ENCODE peak calls at places on chromosomes 3 and 15, in nine cellular contexts. One of them, this sample, is unnamed. For H4K20me1, the result is how much of the 10 kb centered on the place peaks cover.

GRCh38 chr3:124599779-124600693 is 130.2 kb upstream of the UMPS start:
- DNase-seq in astrocyte: peak
- DNase-seq in H9: no peak
- DNase-seq in HCT116: peak
- DNase-seq in mammary epithelial cell: peak
- DNase-seq in fibroblast of lung: peak
- DNase-seq in neural progenitor cell: no peak
- DNase-seq in PC-3: peak
- DNase-seq in K562: no peak
- DNase-seq in this sample: no peak

GRCh38 chr15:67512140-67512539 is 8.8 kb upstream of the C15orf61 start:
- DNase-seq in astrocyte: no peak
- DNase-seq in H9: no peak
- DNase-seq in HCT116: no peak
- DNase-seq in mammary epithelial cell: no peak
- DNase-seq in fibroblast of lung: no peak
- DNase-seq in neural progenitor cell: no peak
- DNase-seq in PC-3: no peak
- DNase-seq in K562: no peak
- DNase-seq in this sample: no peak

GRCh38 chr3:29465836-29466235 is 185.0 kb downstream of the RBMS3 start:
- DNase-seq in astrocyte: peak
- DNase-seq in H9: no peak
- DNase-seq in HCT116: no peak
- DNase-seq in mammary epithelial cell: peak
- DNase-seq in fibroblast of lung: peak
- DNase-seq in neural progenitor cell: no peak
- DNase-seq in PC-3: no peak
- DNase-seq in K562: no peak
- DNase-seq in this sample: no peak

GRCh38 chr15:51076898-51077564 is 17.7 kb downstream of the TNFAIP8L3 start:
- DNase-seq in astrocyte: peak
- DNase-seq in H9: peak
- DNase-seq in HCT116: no peak
- DNase-seq in mammary epithelial cell: no peak
- DNase-seq in fibroblast of lung: peak
- DNase-seq in neural progenitor cell: no peak
- DNase-seq in PC-3: no peak
- DNase-seq in K562: no peak
- DNase-seq in this sample: no peak

GRCh38 chr3:99532246-99532645 is 106.1 kb upstream of the COL8A1 start:
- DNase-seq in astrocyte: peak
- DNase-seq in H9: peak
- DNase-seq in HCT116: peak
- DNase-seq in mammary epithelial cell: peak
- DNase-seq in fibroblast of lung: peak
- DNase-seq in neural progenitor cell: peak
- DNase-seq in PC-3: peak
- DNase-seq in K562: peak
- DNase-seq in this sample: peak

GRCh38 chr15:93141373-93141790 is 52.4 kb upstream of the RGMA start:
- DNase-seq in astrocyte: no peak
- DNase-seq in H9: no peak
- DNase-seq in HCT116: no peak
- DNase-seq in mammary epithelial cell: no peak
- DNase-seq in fibroblast of lung: no peak
- DNase-seq in neural progenitor cell: no peak
- DNase-seq in PC-3: no peak
- DNase-seq in K562: no peak
- DNase-seq in this sample: peak

GRCh38 chr15:76127880-76128279 is 68.1 kb downstream of the TMEM266 start:
- DNase-seq in astrocyte: no peak
- DNase-seq in H9: no peak
- DNase-seq in HCT116: no peak
- DNase-seq in mammary epithelial cell: no peak
- DNase-seq in fibroblast of lung: no peak
- DNase-seq in neural progenitor cell: no peak
- DNase-seq in PC-3: no peak
- DNase-seq in K562: no peak
- DNase-seq in this sample: no peak

GRCh38 chr15:66484539-66485112 is 12.9 kb downstream of the SNAPC5 start:
- DNase-seq in astrocyte: no peak
- DNase-seq in H9: no peak
- DNase-seq in HCT116: no peak
- DNase-seq in mammary epithelial cell: no peak
- DNase-seq in fibroblast of lung: no peak
- DNase-seq in neural progenitor cell: no peak
- DNase-seq in PC-3: no peak
- DNase-seq in K562: no peak
- DNase-seq in this sample: no peak

GRCh38 chr15:51121118-51121517 is 26.4 kb upstream of the TNFAIP8L3 start:
- DNase-seq in astrocyte: peak
- DNase-seq in H9: no peak
- DNase-seq in HCT116: peak
- DNase-seq in mammary epithelial cell: peak
- DNase-seq in fibroblast of lung: peak
- DNase-seq in neural progenitor cell: peak
- DNase-seq in PC-3: peak
- DNase-seq in K562: peak
- DNase-seq in this sample: no peak

GRCh38 chr3:142888484-142889262 is at the start of gene PCOLCE2:
- DNase-seq in astrocyte: peak
- DNase-seq in H9: peak
- DNase-seq in HCT116: peak
- DNase-seq in mammary epithelial cell: peak
- DNase-seq in fibroblast of lung: no peak
- DNase-seq in neural progenitor cell: peak
- DNase-seq in PC-3: peak
- DNase-seq in K562: peak
- DNase-seq in this sample: no peak

GRCh38 chr3:34570916-34571705 is 772.7 kb downstream of the PDCD6IP start:
- DNase-seq in astrocyte: no peak
- DNase-seq in H9: no peak
- DNase-seq in HCT116: no peak
- DNase-seq in mammary epithelial cell: no peak
- DNase-seq in fibroblast of lung: no peak
- DNase-seq in neural progenitor cell: no peak
- DNase-seq in PC-3: no peak
- DNase-seq in K562: no peak
- DNase-seq in this sample: no peak

GRCh38 chr3:160661660-160662059 is 15.3 kb upstream of the ARL14 start:
- DNase-seq in astrocyte: peak
- DNase-seq in H9: no peak
- DNase-seq in HCT116: no peak
- DNase-seq in mammary epithelial cell: no peak
- DNase-seq in fibroblast of lung: no peak
- DNase-seq in neural progenitor cell: peak
- DNase-seq in PC-3: peak
- DNase-seq in K562: no peak
- DNase-seq in this sample: peak

GRCh38 chr3:111829023-111829422 is 30.0 kb upstream of the PHLDB2 start:
- DNase-seq in astrocyte: peak
- DNase-seq in H9: no peak
- DNase-seq in HCT116: no peak
- DNase-seq in mammary epithelial cell: no peak
- DNase-seq in fibroblast of lung: no peak
- DNase-seq in neural progenitor cell: no peak
- DNase-seq in PC-3: no peak
- DNase-seq in K562: no peak
- DNase-seq in this sample: no peak

GRCh38 chr3:5809811-5810210 is 622.3 kb downstream of the EDEM1 start:
- DNase-seq in astrocyte: no peak
- DNase-seq in H9: no peak
- DNase-seq in HCT116: no peak
- DNase-seq in mammary epithelial cell: no peak
- DNase-seq in fibroblast of lung: no peak
- DNase-seq in neural progenitor cell: no peak
- DNase-seq in PC-3: no peak
- DNase-seq in K562: no peak
- DNase-seq in this sample: no peak

GRCh38 chr3:148042663-148043445 is 633.7 kb downstream of the ZIC1 start:
- DNase-seq in astrocyte: peak
- DNase-seq in H9: no peak
- DNase-seq in HCT116: no peak
- DNase-seq in mammary epithelial cell: no peak
- DNase-seq in fibroblast of lung: peak
- DNase-seq in neural progenitor cell: no peak
- DNase-seq in PC-3: peak
- DNase-seq in K562: no peak
- DNase-seq in this sample: no peak

DNA sequence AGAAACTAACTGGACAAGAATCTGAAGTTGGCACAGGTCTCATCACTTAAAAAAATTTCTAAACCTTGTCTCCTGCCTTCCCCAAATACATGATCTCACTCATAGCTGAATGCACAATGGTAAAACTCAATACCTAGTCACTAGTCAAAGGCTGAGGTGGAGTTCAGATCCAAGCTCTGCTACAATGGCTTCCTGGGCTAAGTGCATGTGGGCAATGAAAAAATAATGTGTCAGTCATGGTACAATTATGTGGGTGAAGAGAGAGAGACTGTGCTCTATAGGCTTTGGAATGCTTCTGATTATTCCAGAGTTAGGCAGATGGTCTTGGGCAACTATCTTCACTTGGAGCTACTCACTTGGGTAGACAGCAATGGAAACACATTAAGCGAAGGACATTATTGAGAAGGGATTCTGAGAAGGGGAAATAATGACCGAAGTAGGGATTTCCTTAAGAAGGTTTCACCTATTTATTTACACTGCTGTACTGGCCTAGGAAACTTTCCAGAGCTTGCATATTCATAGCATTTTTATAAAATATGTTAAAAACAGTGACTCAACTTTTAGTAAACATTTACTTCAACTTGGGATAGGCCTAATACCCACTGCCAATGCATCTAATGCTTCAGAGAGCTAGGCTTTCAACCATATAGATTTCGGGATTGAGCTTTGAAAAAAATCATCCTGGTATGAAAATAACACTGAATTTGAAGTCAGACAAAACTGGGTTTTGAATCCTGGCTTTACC is 58.7 kb upstream of the PLXND1 start:
- DNase-seq in astrocyte: peak
- DNase-seq in H9: no peak
- DNase-seq in HCT116: no peak
- DNase-seq in mammary epithelial cell: peak
- DNase-seq in fibroblast of lung: peak
- DNase-seq in neural progenitor cell: no peak
- DNase-seq in PC-3: peak
- DNase-seq in K562: no peak
- DNase-seq in this sample: no peak
- H3K9ac ChIP-seq in astrocyte: no peak
- H3K9ac ChIP-seq in H9: no peak
- H3K9ac ChIP-seq in HCT116: peak
- H3K9ac ChIP-seq in mammary epithelial cell: no peak
- H3K9ac ChIP-seq in fibroblast of lung: no peak
- H3K9ac ChIP-seq in neural progenitor cell: no peak
- H3K9ac ChIP-seq in PC-3: peak
- H3K9ac ChIP-seq in K562: no peak
- H3K9ac ChIP-seq in this sample: no peak

DNA sequence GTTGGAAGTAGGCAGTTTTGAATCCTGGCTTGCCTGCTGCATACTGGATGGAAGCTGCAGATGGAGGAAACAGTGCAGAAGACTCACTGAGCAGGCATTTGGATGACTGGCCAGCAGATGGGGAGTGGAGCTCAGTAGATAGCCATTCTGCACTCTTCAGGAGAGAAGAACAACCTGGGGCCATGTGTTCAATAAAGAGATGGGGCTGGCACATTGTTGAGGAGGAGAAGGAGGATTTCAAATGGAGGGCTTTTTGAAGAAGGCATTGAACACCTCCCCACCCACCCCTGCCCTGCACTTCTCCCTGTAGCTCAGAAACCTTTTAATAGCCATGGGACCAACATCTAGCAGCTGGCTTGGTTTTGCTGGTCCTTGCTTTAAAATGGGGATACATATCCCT is 109.8 kb downstream of the CACNA1D start:
- DNase-seq in astrocyte: no peak
- DNase-seq in H9: no peak
- DNase-seq in HCT116: no peak
- DNase-seq in mammary epithelial cell: no peak
- DNase-seq in fibroblast of lung: no peak
- DNase-seq in neural progenitor cell: no peak
- DNase-seq in PC-3: no peak
- DNase-seq in K562: no peak
- DNase-seq in this sample: no peak
- TF ChIP-seq CTCF in astrocyte: no peak
- TF ChIP-seq CTCF in H9: no peak
- TF ChIP-seq CTCF in HCT116: no peak
- TF ChIP-seq CTCF in mammary epithelial cell: peak
- TF ChIP-seq CTCF in fibroblast of lung: no peak
- TF ChIP-seq CTCF in neural progenitor cell: no peak
- TF ChIP-seq CTCF in PC-3: no peak
- TF ChIP-seq CTCF in K562: no peak
- TF ChIP-seq CTCF in this sample: no peak

GRCh38 chr3:110378481-110378880 is 693.1 kb upstream of the NECTIN3 start:
- DNase-seq in astrocyte: no peak
- DNase-seq in H9: no peak
- DNase-seq in HCT116: no peak
- DNase-seq in mammary epithelial cell: no peak
- DNase-seq in fibroblast of lung: peak
- DNase-seq in neural progenitor cell: no peak
- DNase-seq in PC-3: no peak
- DNase-seq in K562: no peak
- DNase-seq in this sample: no peak

GRCh38 chr3:110381992-110382391 is 689.6 kb upstream of the NECTIN3 start:
- DNase-seq in astrocyte: no peak
- DNase-seq in H9: no peak
- DNase-seq in HCT116: no peak
- DNase-seq in mammary epithelial cell: no peak
- DNase-seq in fibroblast of lung: no peak
- DNase-seq in neural progenitor cell: no peak
- DNase-seq in PC-3: peak
- DNase-seq in K562: no peak
- DNase-seq in this sample: no peak

DNA sequence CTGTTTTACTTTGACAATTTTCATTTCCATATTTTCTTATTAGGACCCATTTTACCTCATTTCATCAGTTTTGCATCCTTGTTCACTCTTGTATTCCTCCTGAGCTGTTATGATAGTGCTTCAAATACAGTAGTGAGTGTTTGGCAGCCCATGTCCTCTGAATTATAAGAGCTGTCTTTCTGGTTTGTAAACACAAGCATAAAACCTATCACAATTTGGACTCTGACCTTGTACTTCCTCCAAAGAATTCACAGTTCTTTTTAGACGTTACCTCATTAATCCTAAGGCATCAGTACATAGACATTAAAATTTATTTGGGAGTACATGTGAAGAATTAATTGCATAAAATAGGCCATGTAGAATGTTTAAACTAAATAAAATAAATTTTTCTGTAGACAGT is 695.5 kb upstream of the NECTIN3 start:
- DNase-seq in astrocyte: no peak
- DNase-seq in H9: no peak
- DNase-seq in HCT116: no peak
- DNase-seq in mammary epithelial cell: no peak
- DNase-seq in fibroblast of lung: no peak
- DNase-seq in neural progenitor cell: no peak
- DNase-seq in PC-3: no peak
- DNase-seq in K562: no peak
- DNase-seq in this sample: no peak
- H4K20me1 ChIP-seq in astrocyte: under half
- H4K20me1 ChIP-seq in H9: under half
- H4K20me1 ChIP-seq in HCT116: under half
- H4K20me1 ChIP-seq in mammary epithelial cell: under half
- H4K20me1 ChIP-seq in fibroblast of lung: under half
- H4K20me1 ChIP-seq in neural progenitor cell: under half
- H4K20me1 ChIP-seq in PC-3: under half
- H4K20me1 ChIP-seq in K562: under half
- H4K20me1 ChIP-seq in this sample: under half

GRCh38 chr15:80818996-80819395 is 39.8 kb downstream of the CEMIP start:
- DNase-seq in astrocyte: no peak
- DNase-seq in H9: no peak
- DNase-seq in HCT116: no peak
- DNase-seq in mammary epithelial cell: no peak
- DNase-seq in fibroblast of lung: no peak
- DNase-seq in neural progenitor cell: no peak
- DNase-seq in PC-3: no peak
- DNase-seq in K562: no peak
- DNase-seq in this sample: no peak
- H3K9ac ChIP-seq in astrocyte: no peak
- H3K9ac ChIP-seq in H9: no peak
- H3K9ac ChIP-seq in HCT116: no peak
- H3K9ac ChIP-seq in mammary epithelial cell: no peak
- H3K9ac ChIP-seq in fibroblast of lung: no peak
- H3K9ac ChIP-seq in neural progenitor cell: no peak
- H3K9ac ChIP-seq in PC-3: no peak
- H3K9ac ChIP-seq in K562: no peak
- H3K9ac ChIP-seq in this sample: no peak

This sample was measured in DND-41.